ENCODE peak calls at places on chromosomes 4 and X, in nine cellular contexts. Z is bronchial epithelial cell; W is stimulated activated CD4-positive, alpha-beta T cell treated with anti-CD3 and anti-CD28 coated beads, Interleukin-1b, Interleukin-23, amount 100 ng/mL, for 4 hours; U is AG08396; R is mesenteric fat pad; N is T-helper 1 cell; F is lower lobe of right lung; G is neural crest cell; K is fibroblast of the aortic adventitia. Q is an unnamed sample.

GRCh38 chr4:57110635-57111546 is 706 bp upstream of the IGFBP7 start:
- DNase-seq in R (no peak), Z (peak; percentile 43), K (peak; percentile 79), N (peak; percentile 37), U (peak; percentile 56), G (peak; percentile 12), W (no peak), F (peak; percentile 61), Q (no peak)

GRCh38 chr4:4980818-4981217 is 38.4 kb downstream of the CYTL1 start:
- DNase-seq in W (no peak), N (no peak), Z (no peak), G (no peak), R (no peak), F (no peak), K (peak; percentile 84), U (no peak), Q (no peak)

GRCh38 chr4:121272526-121272925 is 108.3 kb downstream of the QRFPR start:
- DNase-seq in Z (peak; percentile 95), W (no peak), U (no peak), N (peak; percentile 83), G (no peak), K (peak; percentile 44), R (no peak), F (no peak), Q (peak; percentile 6)

GRCh38 chrX:69107231-69107739 is 58.0 kb downstream of the PJA1 start:
- DNase-seq in G (no peak), K (peak; percentile 10), Z (no peak), U (no peak), N (no peak), R (no peak), F (no peak), W (no peak), Q (no peak)

GRCh38 chrX:23901065-23901464 is 6.7 kb downstream of the APOO start:
- DNase-seq in Z (peak; percentile 96), G (no peak), F (no peak), U (no peak), R (no peak), K (peak; percentile 55), W (no peak), N (peak; percentile 23), Q (no peak)

GRCh38 chrX:70293621-70294020 is 3.7 kb downstream of the KIF4A start:
- DNase-seq in R (no peak), G (no peak), Z (peak; percentile 53), U (no peak), K (peak; percentile 5), F (no peak), N (no peak), W (no peak), Q (no peak)

GRCh38 chrX:100648601-100649417 is 4.8 kb downstream of the SRPX2 start:
- DNase-seq in K (peak; percentile 56), U (peak; percentile 33), F (no peak), G (no peak), N (no peak), R (no peak), W (no peak), Z (peak; percentile 54), Q (peak; percentile 66)

GRCh38 chrX:69109036-69109663 is 56.1 kb downstream of the PJA1 start:
- DNase-seq in G (no peak), K (no peak), U (no peak), F (no peak), R (no peak), W (no peak), N (no peak), Z (no peak), Q (no peak)

GRCh38 chrX:40734956-40735317 is 405 bp downstream of the MED14 start:
- DNase-seq in G (no peak), Z (no peak), F (peak; percentile 49), U (peak; percentile 40), K (no peak), N (peak; percentile 25), R (no peak), W (no peak), Q (no peak)

GRCh38 chr4:175951794-175952193 is 113.8 kb upstream of the WDR17 start:
- DNase-seq in N (no peak), G (no peak), K (peak; percentile 6), Z (peak; percentile 72), U (no peak), F (no peak), R (no peak), W (no peak), Q (no peak)

GRCh38 chrX:102651242-102651967 is at the start of gene GPRASP1:
- DNase-seq in F (peak; percentile 57), R (no peak), G (peak; percentile 36), U (peak; percentile 48), W (peak; percentile 27), Z (no peak), N (peak; percentile 4), K (peak; percentile 13), Q (no peak)

GRCh38 chr4:184574861-184575260 is 74.4 kb downstream of the CASP3 start:
- DNase-seq in R (no peak), F (no peak), K (no peak), Z (no peak), N (no peak), U (no peak), G (no peak), W (no peak), Q (no peak)

GRCh38 chrX:101595739-101596419 is 21.9 kb downstream of the ARMCX6 start:
- DNase-seq in W (peak; percentile 41), U (peak; percentile 42), G (peak; percentile 41), N (peak; percentile 39), R (no peak), Z (peak; percentile 53), K (peak; percentile 82), F (no peak), Q (peak; percentile 40)

GRCh38 chr4:30744957-30745640 is 24.9 kb downstream of the PCDH7 start:
- DNase-seq in U (no peak), G (no peak), R (no peak), F (no peak), Z (no peak), K (peak; percentile 56), N (no peak), W (no peak), Q (no peak)

GRCh38 chr4:144208074-144208473 is 67.6 kb upstream of the GYPA start:
- DNase-seq in K (no peak), W (no peak), G (no peak), U (no peak), F (no peak), Z (no peak), R (no peak), N (no peak), Q (no peak)

GRCh38 chr4:81039351-81040174 is 9.1 kb downstream of the BMP3 start:
- DNase-seq in K (peak; percentile 11), R (no peak), G (no peak), U (no peak), W (no peak), Z (peak; percentile 40), F (peak; percentile 52), N (no peak), Q (no peak)

GRCh38 chr4:7457201-7458065 is 22.7 kb upstream of the PSAPL1 start:
- DNase-seq in G (no peak), W (no peak), F (no peak), K (no peak), R (no peak), Z (no peak), U (no peak), N (no peak), Q (no peak)

GRCh38 chrX:153336128-153336894 is 2.4 kb downstream of the ZNF275 start:
- DNase-seq in F (no peak), N (no peak), W (no peak), K (no peak), G (no peak), R (no peak), U (no peak), Z (peak; percentile 31), Q (no peak)

GRCh38 chr4:118337954-118338353 is 14.8 kb downstream of the PRSS12 start:
- DNase-seq in W (no peak), G (no peak), R (no peak), K (no peak), U (no peak), Z (no peak), N (no peak), F (no peak), Q (no peak)

Q was measured in GM04504.